ENCODE peak calls at places on chromosomes 2 and 18, in four cellular contexts. E is uterus, O is kidney epithelial cell, M is aorta. Z is an unnamed sample.

GRCh38 chr2:31235504-31235902 is 1.6 kb downstream of the EHD3 start:
- DNase-seq in O (peak; percentile 70), M (no peak), E (no peak), Z (peak; percentile 89)

GRCh38 chr2:16718551-16719404 is 53.1 kb upstream of the CYRIA start:
- DNase-seq in E (no peak), M (peak; percentile 67), O (no peak), Z (no peak)

GRCh38 chr18:28357785-28358401 is 181.0 kb upstream of the CDH2 start:
- DNase-seq in E (no peak), O (no peak), M (no peak), Z (no peak)

GRCh38 chr2:11858883-11859282 is 112.5 kb downstream of the LPIN1 start:
- DNase-seq in E (no peak), M (no peak), O (no peak), Z (no peak)

GRCh38 chr2:12050381-12050780 is 303.9 kb downstream of the LPIN1 start:
- DNase-seq in E (no peak), M (no peak), O (no peak), Z (peak; percentile 74)

GRCh38 chr18:78514910-78515670 is 464.5 kb upstream of the SALL3 start:
- DNase-seq in M (no peak), O (no peak), E (no peak), Z (no peak)

GRCh38 chr2:238097988-238098853 is 1.9 kb upstream of the ESPNL start:
- DNase-seq in E (no peak), O (peak; percentile 25), M (peak; percentile 85), Z (peak; percentile 39)

GRCh38 chr2:7427293-7428060 is 510.3 kb downstream of the RNF144A start:
- DNase-seq in E (peak; percentile 20), O (no peak), M (no peak), Z (peak; percentile 93)

GRCh38 chr18:71583291-71583690 is 960.9 kb downstream of the CBLN2 start:
- DNase-seq in E (no peak), O (no peak), M (no peak), Z (no peak)

GRCh38 chr2:230795856-230796255 is 68.9 kb upstream of the ITM2C start:
- DNase-seq in M (no peak), O (no peak), E (peak; percentile 33), Z (no peak)

GRCh38 chr2:160970052-160970846 is 190.0 kb upstream of the TANK start:
- DNase-seq in O (peak; percentile 49), M (no peak), E (peak; percentile 60), Z (peak; percentile 92)

GRCh38 chr2:122980672-122981071 is 1044.4 kb upstream of the CNTNAP5 start:
- DNase-seq in E (no peak), M (no peak), O (no peak), Z (no peak)

GRCh38 chr18:13241893-13242175 is 23.3 kb downstream of the LDLRAD4 start:
- DNase-seq in E (no peak), M (no peak), O (no peak), Z (no peak)

GRCh38 chr2:74379851-74380789 is at the start of gene DCTN1:
- DNase-seq in O (peak; percentile 26), E (peak; percentile 47), M (peak; percentile 82), Z (peak; percentile 75)

GRCh38 chr18:76441668-76442412 is 53.2 kb downstream of the ZNF516 start:
- DNase-seq in M (no peak), O (no peak), E (no peak), Z (no peak)

GRCh38 chr2:216756435-216756834 is 61.1 kb upstream of the IGFBP5 start:
- DNase-seq in E (no peak), O (no peak), M (no peak), Z (no peak)

GRCh38 chr2:219058541-219059374 is 2.0 kb downstream of the IHH start:
- DNase-seq in O (no peak), M (peak; percentile 90), E (no peak), Z (peak; percentile 52)

GRCh38 chr2:200054681-200055468 is 99.5 kb downstream of the MAIP1 start:
- DNase-seq in E (no peak), O (no peak), M (no peak), Z (no peak)

GRCh38 chr2:36507408-36507812 is 90.6 kb downstream of the FEZ2 start:
- DNase-seq in E (peak; percentile 42), O (no peak), M (no peak), Z (peak; percentile 84)

GRCh38 chr2:241545113-241545512 is 13.4 kb upstream of the BOK start:
- DNase-seq in M (no peak), O (no peak), E (no peak), Z (no peak)

GRCh38 chr2:36177282-36177681 is 178.3 kb upstream of the CRIM1 start:
- DNase-seq in O (no peak), E (no peak), M (no peak), Z (no peak)

GRCh38 chr18:78770149-78771139 is 209.2 kb upstream of the SALL3 start:
- DNase-seq in O (no peak), E (no peak), M (no peak), Z (no peak)

GRCh38 chr2:190408538-190409271 is 550 bp downstream of the MFSD6 start:
- DNase-seq in E (peak; percentile 31), M (peak; percentile 86), O (no peak), Z (peak; percentile 71)

GRCh38 chr2:200172944-200173481 is 133.5 kb upstream of the SPATS2L start:
- DNase-seq in E (no peak), M (no peak), O (no peak), Z (peak; percentile 83)

GRCh38 chr2:209817818-209818420 is 46.3 kb downstream of the UNC80 start:
- DNase-seq in M (no peak), E (no peak), O (no peak), Z (no peak)

GRCh38 chr2:72999729-73000725 is 71.5 kb downstream of the SFXN5 start:
- DNase-seq in E (no peak), M (no peak), O (peak; percentile 31), Z (no peak)

GRCh38 chr2:121716126-121716525 is 20.5 kb downstream of the NIFK start:
- DNase-seq in E (no peak), O (no peak), M (no peak), Z (no peak)

GRCh38 chr2:234191819-234192407 is 141.4 kb downstream of the SPP2 start:
- DNase-seq in M (no peak), E (no peak), O (no peak), Z (no peak)

GRCh38 chr18:23542471-23542870 is 39.2 kb downstream of the RMC1 start:
- DNase-seq in M (no peak), O (no peak), E (no peak), Z (no peak)
- H3K36me3 ChIP-seq in M (peaks cover 3% of the 10 kb centered on the region), O (peaks cover 6% of the 10 kb centered on the region), E (no peaks in the 10 kb centered on the region), Z (peaks cover 96% of the 10 kb centered on the region)

DNA sequence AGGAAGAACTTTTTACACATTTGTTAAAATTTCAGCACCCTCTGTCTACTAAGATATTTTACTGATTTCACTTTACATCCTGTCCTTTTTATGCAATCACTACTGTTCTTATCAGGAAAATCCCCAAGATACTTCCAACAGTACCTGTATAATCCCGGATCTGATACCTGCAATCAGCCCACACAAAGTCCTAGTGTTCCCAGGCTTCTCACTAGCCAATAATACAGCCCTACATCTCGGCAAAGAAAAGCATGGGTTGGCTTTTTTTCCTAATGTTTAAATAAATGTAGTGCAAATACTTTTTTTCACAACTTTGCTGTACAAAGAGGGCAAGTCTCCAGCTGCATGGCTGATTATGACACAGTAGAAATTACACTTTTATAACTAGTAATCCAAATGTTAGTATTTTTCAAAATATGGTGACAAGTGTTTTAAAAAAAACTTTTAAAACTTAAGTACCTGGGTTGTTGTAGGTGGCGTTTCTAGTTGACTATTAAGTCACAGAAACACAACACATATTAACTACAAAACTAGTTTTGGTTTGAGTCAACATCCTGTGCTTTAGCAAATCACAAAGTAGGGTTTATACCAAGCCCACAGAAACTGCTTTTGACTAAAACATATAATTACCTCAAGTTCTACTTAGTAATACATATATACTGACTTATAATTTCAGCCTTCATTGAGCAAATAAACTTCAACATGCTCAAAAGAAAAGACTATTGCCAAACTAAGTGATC is 19.5 kb downstream of the CNOT11 start:
- DNase-seq in M (no peak), O (no peak), E (no peak), Z (no peak)
- H3K36me3 ChIP-seq in M (no peaks in the 10 kb centered on the region), O (no peaks in the 10 kb centered on the region), E (no peaks in the 10 kb centered on the region), Z (peaks cover 87% of the 10 kb centered on the region)

DNA sequence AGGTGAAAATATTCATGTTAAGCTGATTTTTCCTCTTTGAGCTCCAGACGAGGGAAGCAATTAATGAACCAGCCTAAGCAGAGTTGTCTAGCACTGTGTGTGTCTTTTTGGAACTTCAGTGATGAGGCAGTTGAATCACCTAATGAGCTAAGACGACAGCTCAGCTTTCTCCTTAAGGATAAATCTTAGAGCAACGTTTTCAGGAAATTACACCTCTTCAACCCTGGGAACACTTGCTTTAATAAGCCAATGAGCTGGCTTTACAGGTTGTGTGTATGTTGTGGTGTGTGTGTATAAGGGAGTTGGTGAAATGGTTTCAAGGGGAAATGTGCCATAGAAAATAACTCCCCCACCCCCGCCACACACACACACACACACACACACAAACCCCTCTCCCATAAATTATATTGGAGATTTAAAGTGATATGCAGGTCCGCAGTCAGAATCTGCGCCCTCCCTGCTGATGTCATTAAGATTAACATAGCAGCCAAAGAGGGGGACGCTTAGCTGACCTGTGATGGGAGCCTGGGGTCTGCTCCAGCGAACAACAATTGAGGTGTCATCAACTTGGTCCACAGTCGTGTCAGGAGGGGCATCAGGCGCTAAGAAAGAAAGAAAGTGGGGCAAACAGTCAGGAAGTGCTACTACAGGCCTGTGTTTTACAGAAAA is 28.1 kb downstream of the FN1 start:
- DNase-seq in O (no peak), M (no peak), E (no peak), Z (no peak)
- H3K36me3 ChIP-seq in O (peaks cover 5% of the 10 kb centered on the region), M (peaks cover 21% of the 10 kb centered on the region), E (no peaks in the 10 kb centered on the region), Z (peaks cover 92% of the 10 kb centered on the region)

DNA sequence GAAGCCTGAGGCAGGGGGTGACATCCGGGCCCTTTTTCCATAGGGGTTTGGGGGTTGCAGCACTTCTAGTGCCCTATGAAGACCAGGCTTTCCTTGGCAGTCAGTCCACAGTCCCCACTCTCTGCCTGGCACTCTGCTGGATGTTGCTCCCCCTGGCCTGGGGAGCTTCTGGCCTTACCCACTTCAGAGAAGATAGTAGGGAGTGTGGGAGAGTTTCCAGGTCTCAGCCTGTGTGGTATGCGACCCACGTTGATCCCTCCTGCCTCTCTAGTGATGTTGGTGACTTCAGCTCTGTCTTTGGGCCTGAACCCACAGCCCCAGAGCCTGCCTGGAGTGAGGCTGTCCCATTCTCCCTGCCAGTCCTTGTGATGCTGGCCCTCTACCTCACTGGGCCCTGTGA is 105.6 kb downstream of the STPG4 start:
- DNase-seq in M (no peak), E (no peak), O (no peak), Z (no peak)
- H3K36me3 ChIP-seq in M (peaks cover 3% of the 10 kb centered on the region), E (no peaks in the 10 kb centered on the region), O (peaks cover 1% of the 10 kb centered on the region), Z (peaks cover 72% of the 10 kb centered on the region)

Z was measured in adipocyte.